ENCODE peak calls at places on chromosome 20, in six cellular contexts. E, S, I, N, P and Z are unnamed samples.

GRCh38 chr20:7967199-7967844 is 27.1 kb upstream of the HAO1 start:
- DNase-seq in E (peak; percentile 53), S (peak; percentile 24), I (no peak), N (no peak), P (peak; percentile 55), Z (peak; percentile 68)

GRCh38 chr20:50874111-50874757 is 57.0 kb downstream of the ADNP start:
- DNase-seq in E (no peak), S (no peak), I (no peak), N (no peak), P (no peak), Z (no peak)

GRCh38 chr20:37193226-37193625 is 13.9 kb upstream of the MROH8 start:
- DNase-seq in E (no peak), S (no peak), I (no peak), N (no peak), P (no peak), Z (no peak)

GRCh38 chr20:37531856-37532255 is 4.2 kb upstream of the BLCAP start:
- DNase-seq in E (no peak), S (no peak), I (no peak), N (no peak), P (no peak), Z (no peak)

GRCh38 chr20:58718121-58718563 is 25.5 kb downstream of the NPEPL1 start:
- DNase-seq in E (no peak), S (no peak), I (no peak), N (no peak), P (no peak), Z (no peak)

GRCh38 chr20:33810885-33811762 is at the start of gene CHMP4B:
- DNase-seq in E (peak; percentile 99), S (peak; percentile 94), I (peak; percentile 99), N (peak; percentile 100), P (peak; percentile 97), Z (peak; percentile 98)

GRCh38 chr20:5150226-5151076 is 23.6 kb downstream of the CDS2 start:
- DNase-seq in E (peak; percentile 25), S (no peak), I (no peak), N (no peak), P (peak; percentile 77), Z (no peak)

GRCh38 chr20:38256966-38257365 is 3.6 kb downstream of the KIAA1755 start:
- DNase-seq in E (no peak), S (no peak), I (no peak), N (no peak), P (no peak), Z (no peak)

GRCh38 chr20:43667341-43668132 is 623 bp downstream of the MYBL2 start:
- DNase-seq in E (peak; percentile 41), S (no peak), I (no peak), N (peak; percentile 25), P (peak; percentile 25), Z (no peak)

GRCh38 chr20:49323622-49324238 is 45.9 kb upstream of the ZNFX1 start:
- DNase-seq in E (peak; percentile 87), S (peak; percentile 80), I (no peak), N (no peak), P (peak; percentile 72), Z (peak; percentile 63)

GRCh38 chr20:5072756-5073153 is 47.0 kb downstream of the PCNA start:
- DNase-seq in E (no peak), S (no peak), I (no peak), N (no peak), P (no peak), Z (no peak)

GRCh38 chr20:54598351-54598750 is 123.0 kb downstream of the DOK5 start:
- DNase-seq in E (no peak), S (no peak), I (no peak), N (no peak), P (no peak), Z (no peak)

GRCh38 chr20:60447703-60448102 is 489.5 kb downstream of the CDH26 start:
- DNase-seq in E (no peak), S (no peak), I (no peak), N (no peak), P (no peak), Z (peak; percentile 2)

GRCh38 chr20:63908008-63908682 is 13.2 kb downstream of the DNAJC5 start:
- DNase-seq in E (no peak), S (no peak), I (no peak), N (no peak), P (no peak), Z (no peak)

GRCh38 chr20:39775110-39775509 is 813.0 kb downstream of the DHX35 start:
- DNase-seq in E (no peak), S (peak; percentile 82), I (peak; percentile 30), N (no peak), P (peak; percentile 98), Z (no peak)

GRCh38 chr20:54397292-54398155 is 77.9 kb upstream of the DOK5 start:
- DNase-seq in E (no peak), S (no peak), I (no peak), N (no peak), P (no peak), Z (no peak)

GRCh38 chr20:31608256-31608980 is 3.3 kb downstream of the ID1 start:
- DNase-seq in E (peak; percentile 94), S (peak; percentile 70), I (no peak), N (no peak), P (peak; percentile 58), Z (peak; percentile 45)

GRCh38 chr20:3406481-3407425 is 716 bp downstream of the DNAAF9 start:
- DNase-seq in E (no peak), S (peak; percentile 30), I (no peak), N (peak; percentile 9), P (peak; percentile 83), Z (peak; percentile 34)

GRCh38 chr20:3405696-3406358 is 1.6 kb downstream of the DNAAF9 start:
- DNase-seq in E (no peak), S (peak; percentile 20), I (no peak), N (no peak), P (peak; percentile 6), Z (no peak)

GRCh38 chr20:3408251-3408637 is 775 bp upstream of the DNAAF9 start:
- DNase-seq in E (no peak), S (no peak), I (no peak), N (no peak), P (no peak), Z (no peak)

GRCh38 chr20:3409417-3409816 is 1.9 kb upstream of the DNAAF9 start:
- DNase-seq in E (no peak), S (no peak), I (no peak), N (no peak), P (no peak), Z (no peak)

GRCh38 chr20:3407426-3408250 is at the start of gene DNAAF9:
- DNase-seq in E (peak; percentile 74), S (peak; percentile 82), I (peak; percentile 19), N (peak; percentile 65), P (peak; percentile 69), Z (peak; percentile 56)
- TF ChIP-seq CTCF in E (no peak), S (peak; percentile 13), I (peak; percentile 68), N (peak; percentile 68), P (peak; percentile 0), Z (peak; percentile 71)

DNA sequence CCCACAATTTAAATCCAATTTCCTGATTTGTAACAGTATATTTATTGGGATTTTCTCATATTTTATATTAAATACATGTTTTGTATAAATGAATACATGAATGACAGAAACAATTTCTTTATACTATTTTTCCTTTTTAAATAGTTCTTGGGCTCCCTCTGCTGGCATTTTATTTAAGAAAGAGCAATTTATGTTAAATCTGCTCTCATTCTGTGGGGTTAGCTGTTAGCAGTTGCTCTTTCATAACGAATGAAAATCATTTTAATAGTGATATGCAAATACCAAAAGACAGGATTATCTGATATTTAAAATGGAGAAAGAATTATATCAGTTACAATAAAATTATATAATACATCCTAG is 118.3 kb downstream of the RALGAPA2 start:
- DNase-seq in E (peak; percentile 59), S (peak; percentile 37), I (no peak), N (no peak), P (peak; percentile 46), Z (peak; percentile 28)
- TF ChIP-seq CTCF in E (no peak), S (no peak), I (no peak), N (peak; percentile 37), P (peak; percentile 30), Z (peak; percentile 19)

GRCh38 chr20:46771195-46771588 is 61.7 kb downstream of the SLC2A10 start:
- DNase-seq in E (no peak), S (no peak), I (no peak), N (no peak), P (no peak), Z (no peak)

GRCh38 chr20:46773680-46774079 is 64.2 kb downstream of the SLC2A10 start:
- DNase-seq in E (no peak), S (no peak), I (no peak), N (no peak), P (no peak), Z (no peak)

GRCh38 chr20:46770330-46771194 is 61.1 kb downstream of the SLC2A10 start:
- DNase-seq in E (peak; percentile 51), S (peak; percentile 58), I (no peak), N (no peak), P (no peak), Z (no peak)

GRCh38 chr20:46774943-46775560 is 65.6 kb downstream of the SLC2A10 start:
- DNase-seq in E (peak; percentile 47), S (peak; percentile 10), I (no peak), N (no peak), P (no peak), Z (no peak)

GRCh38 chr20:46772901-46773300 is 63.5 kb downstream of the SLC2A10 start:
- DNase-seq in E (no peak), S (no peak), I (no peak), N (no peak), P (no peak), Z (no peak)
- TF ChIP-seq CTCF in E (peak; percentile 19), S (no peak), I (no peak), N (peak; percentile 50), P (peak; percentile 11), Z (no peak)

GRCh38 chr20:62141043-62141396 is 2.2 kb downstream of the PSMA7 start:
- DNase-seq in E (no peak), S (no peak), I (no peak), N (no peak), P (no peak), Z (no peak)

GRCh38 chr20:62139636-62140035 is 3.6 kb downstream of the PSMA7 start:
- DNase-seq in E (no peak), S (no peak), I (no peak), N (no peak), P (no peak), Z (no peak)

GRCh38 chr20:62142252-62143117 is 709 bp downstream of the PSMA7 start:
- DNase-seq in E (no peak), S (no peak), I (no peak), N (no peak), P (no peak), Z (no peak)

GRCh38 chr20:62143118-62143975 is at the start of the genes PSMA7 and SS18L1:
- DNase-seq in E (peak; percentile 89), S (peak; percentile 57), I (no peak), N (peak; percentile 66), P (peak; percentile 76), Z (peak; percentile 66)

DNA sequence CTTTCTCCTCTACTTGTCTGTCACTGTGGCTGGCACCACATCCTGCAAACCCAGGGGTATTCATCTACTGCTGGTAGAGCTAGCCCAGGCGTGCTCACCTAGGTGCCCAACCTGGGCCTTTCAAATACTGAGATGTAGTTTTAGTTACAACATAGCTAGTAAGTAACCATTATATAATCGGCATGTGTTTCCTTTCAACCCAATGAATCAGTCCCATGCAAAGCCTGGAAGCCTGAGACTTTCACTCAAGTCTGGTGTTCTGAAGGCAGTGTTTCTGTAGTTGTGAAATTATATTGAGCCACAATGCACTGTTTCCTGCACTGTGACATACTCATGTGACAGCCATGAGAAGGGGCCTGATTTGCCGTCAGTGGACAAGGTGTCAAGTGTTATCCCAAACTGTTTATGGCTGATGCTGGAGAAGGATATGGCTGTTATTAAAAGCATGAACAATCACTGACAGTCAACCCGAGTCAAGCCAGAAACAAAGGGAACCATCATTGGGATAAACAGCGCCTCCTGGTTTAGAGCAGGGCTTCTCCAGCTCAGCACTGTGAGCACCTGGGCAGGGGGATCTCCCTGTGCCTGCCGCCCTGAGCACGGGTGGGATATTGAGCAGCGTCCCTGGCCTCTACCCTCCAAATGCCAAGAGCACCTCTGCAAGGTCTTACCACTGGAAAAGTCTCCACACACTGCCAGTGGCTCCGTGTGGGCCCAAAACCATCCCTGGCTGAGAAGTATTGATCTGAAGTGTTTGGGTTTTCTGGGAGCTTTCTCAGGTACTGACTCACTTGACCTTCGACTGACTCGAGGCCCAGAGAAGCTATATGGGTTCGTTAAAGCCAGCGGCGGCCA is 1.6 kb downstream of the PSMA7 start:
- DNase-seq in E (peak; percentile 41), S (peak; percentile 50), I (no peak), N (no peak), P (peak; percentile 54), Z (no peak)
- TF ChIP-seq CTCF in E (peak; percentile 76), S (peak; percentile 69), I (no peak), N (peak; percentile 46), P (peak; percentile 40), Z (peak; percentile 69)